ENCODE peak calls at places on chromosome 9, in six cellular contexts. G is NCI-H2171; P is NCI-H1417; M is A549; N is activated CD8-positive, alpha-beta memory T cell treated with anti-CD3 and anti-CD28 coated beads, Interleukin-2, amount 50 U/mL, for 4 hours; Y is GM10248. L is an unnamed sample.
A peak's percentile ranks its signal among the peaks of the same experiment; 100 is the strongest.

GRCh38 chr9:76873056-76873792 is 32.7 kb downstream of the PRUNE2 start:
- DNase-seq in P (no peak), Y (no peak), G (no peak), N (no peak), M (no peak), L (no peak)

GRCh38 chr9:4986783-4987182 is 1.7 kb downstream of the JAK2 start:
- DNase-seq in Y (no peak), P (no peak), N (no peak), M (no peak), G (no peak), L (no peak)

GRCh38 chr9:115261656-115262081 is 143.7 kb upstream of the TNC start:
- DNase-seq in M (peak; percentile 22), Y (no peak), P (no peak), G (no peak), N (no peak), L (no peak)

GRCh38 chr9:135632823-135633222 is 6.5 kb downstream of the GLT6D1 start:
- DNase-seq in G (no peak), P (no peak), N (no peak), M (no peak), Y (no peak), L (no peak)

GRCh38 chr9:94982211-94982610 is 255.7 kb downstream of the AOPEP start:
- DNase-seq in P (no peak), G (no peak), Y (no peak), N (no peak), M (no peak), L (no peak)

GRCh38 chr9:123090956-123091355 is 57.5 kb downstream of the GPR21 start:
- DNase-seq in P (no peak), G (no peak), N (no peak), Y (no peak), M (no peak), L (no peak)

GRCh38 chr9:128493424-128493823 is 11.1 kb upstream of the GLE1 start:
- DNase-seq in P (no peak), G (no peak), N (no peak), M (no peak), Y (no peak), L (no peak)

GRCh38 chr9:37730256-37730655 is 23.3 kb upstream of the TRMT10B start:
- DNase-seq in Y (no peak), M (no peak), N (no peak), G (no peak), P (no peak), L (no peak)

GRCh38 chr9:73137914-73138313 is 13.8 kb upstream of the ANXA1 start:
- DNase-seq in G (no peak), N (no peak), M (no peak), P (no peak), Y (no peak), L (no peak)

GRCh38 chr9:26812217-26812616 is 80.4 kb downstream of the CAAP1 start:
- DNase-seq in M (no peak), P (no peak), G (no peak), Y (no peak), N (no peak), L (no peak)

GRCh38 chr9:113558632-113559502 is 95.3 kb downstream of the RGS3 start:
- DNase-seq in M (no peak), Y (no peak), P (no peak), G (no peak), N (no peak), L (no peak)

GRCh38 chr9:88775037-88775471 is 216.2 kb upstream of the S1PR3 start:
- DNase-seq in M (no peak), N (no peak), P (no peak), Y (no peak), G (no peak), L (no peak)

GRCh38 chr9:27572566-27572917 is 739 bp downstream of the C9orf72 start:
- DNase-seq in N (no peak), M (no peak), G (no peak), Y (peak; percentile 46), P (no peak), L (no peak)

GRCh38 chr9:18707078-18707477 is 233.1 kb downstream of the ADAMTSL1 start:
- DNase-seq in P (no peak), M (no peak), Y (no peak), G (no peak), N (no peak), L (no peak)

GRCh38 chr9:113511047-113511521 is 47.6 kb downstream of the RGS3 start:
- DNase-seq in M (no peak), N (no peak), G (no peak), P (peak; percentile 14), Y (no peak), L (no peak)

GRCh38 chr9:127780126-127780885 is 1.8 kb upstream of the SH2D3C start:
- DNase-seq in P (no peak), N (no peak), Y (no peak), M (no peak), G (no peak), L (no peak)

GRCh38 chr9:130775336-130775991 is 59.6 kb upstream of the ABL1 start:
- DNase-seq in Y (no peak), G (no peak), N (no peak), M (no peak), P (no peak), L (no peak)

GRCh38 chr9:72575673-72576072 is 54.3 kb downstream of the TMC1 start:
- DNase-seq in G (no peak), N (no peak), Y (no peak), P (no peak), M (no peak), L (no peak)

GRCh38 chr9:93657331-93658111 is 81.1 kb downstream of the PHF2 start:
- DNase-seq in Y (no peak), M (no peak), N (peak; percentile 10), G (no peak), P (no peak), L (no peak)

GRCh38 chr9:81729141-81729540 is 39.8 kb upstream of the TLE1 start:
- DNase-seq in M (no peak), P (peak; percentile 55), Y (no peak), G (no peak), N (no peak), L (no peak)

GRCh38 chr9:127004946-127005769 is 90.6 kb downstream of the RALGPS1 start:
- DNase-seq in Y (peak; percentile 82), N (peak; percentile 59), G (no peak), P (no peak), M (no peak), L (peak; percentile 79)

GRCh38 chr9:86636614-86637013 is 282.4 kb upstream of the TUT7 start:
- DNase-seq in G (no peak), P (no peak), M (no peak), N (no peak), Y (no peak), L (no peak)

GRCh38 chr9:98745470-98745869 is 36.7 kb upstream of the GABBR2 start:
- DNase-seq in P (no peak), M (no peak), G (no peak), Y (no peak), N (no peak), L (no peak)

GRCh38 chr9:14593406-14593805 is 99.8 kb downstream of the ZDHHC21 start:
- DNase-seq in P (no peak), M (no peak), Y (no peak), N (no peak), G (no peak), L (no peak)

GRCh38 chr9:3858961-3859360 is 333.2 kb upstream of the RFX3 start:
- DNase-seq in N (no peak), Y (no peak), G (no peak), M (peak; percentile 21), P (no peak), L (no peak)

GRCh38 chr9:24912767-24913166 is 367.1 kb upstream of the IZUMO3 start:
- DNase-seq in G (no peak), P (no peak), Y (no peak), M (no peak), N (no peak), L (no peak)

GRCh38 chr9:111992523-111992922 is 95.9 kb downstream of the UGCG start:
- DNase-seq in Y (peak; percentile 69), G (no peak), N (no peak), P (no peak), M (no peak), L (peak; percentile 49)

GRCh38 chr9:72586388-72587160 is 65.2 kb downstream of the TMC1 start:
- DNase-seq in N (no peak), P (no peak), M (peak; percentile 51), G (no peak), Y (no peak), L (no peak)

GRCh38 chr9:126702501-126703329 is 89.0 kb downstream of the LMX1B start:
- DNase-seq in Y (peak; percentile 62), M (peak; percentile 50), P (peak; percentile 19), N (peak; percentile 43), G (no peak), L (peak; percentile 72)

GRCh38 chr9:112437406-112437805 is 49.2 kb upstream of the KIAA1958 start:
- DNase-seq in Y (no peak), M (no peak), G (no peak), P (no peak), N (no peak), L (no peak)

GRCh38 chr9:124108216-124108615 is 96.6 kb downstream of the LHX2 start:
- DNase-seq in G (peak; percentile 84), M (no peak), Y (no peak), N (no peak), P (peak; percentile 80), L (no peak)

GRCh38 chr9:69951411-69951810 is 92.2 kb upstream of the MAMDC2 start:
- DNase-seq in M (no peak), N (no peak), Y (no peak), P (no peak), G (no peak), L (no peak)